ENCODE peak calls at places on chromosomes 2 and 18, in eight cellular contexts. One of them, this sample, is unnamed.

GRCh38 chr2:157592983-157593382 is 35.7 kb downstream of the ACVR1C start:
- DNase-seq in BJ: peak; percentile 0
- DNase-seq in GM23338: no peak
- DNase-seq in brain microvascular endothelial cell: peak; percentile 12
- DNase-seq in ovary: no peak
- DNase-seq in CD4-positive, alpha-beta T cell: no peak
- DNase-seq in foreskin fibroblast: no peak
- DNase-seq in lung: no peak
- DNase-seq in this sample: no peak

GRCh38 chr2:106009096-106009495 is 185.0 kb downstream of the UXS1 start:
- DNase-seq in BJ: no peak
- DNase-seq in GM23338: no peak
- DNase-seq in CD4-positive, alpha-beta T cell: no peak
- DNase-seq in lung: no peak
- DNase-seq in foreskin fibroblast: no peak
- DNase-seq in brain microvascular endothelial cell: no peak
- DNase-seq in ovary: no peak
- DNase-seq in this sample: no peak

GRCh38 chr18:42064109-42064508 is 109.1 kb downstream of the PIK3C3 start:
- DNase-seq in foreskin fibroblast: no peak
- DNase-seq in ovary: no peak
- DNase-seq in GM23338: no peak
- DNase-seq in lung: no peak
- DNase-seq in BJ: no peak
- DNase-seq in CD4-positive, alpha-beta T cell: no peak
- DNase-seq in brain microvascular endothelial cell: no peak
- DNase-seq in this sample: no peak

GRCh38 chr2:201855356-201855755 is 49.0 kb downstream of the CDK15 start:
- DNase-seq in CD4-positive, alpha-beta T cell: no peak
- DNase-seq in brain microvascular endothelial cell: no peak
- DNase-seq in GM23338: no peak
- DNase-seq in foreskin fibroblast: no peak
- DNase-seq in ovary: no peak
- DNase-seq in BJ: no peak
- DNase-seq in lung: no peak
- DNase-seq in this sample: no peak

GRCh38 chr2:231671617-231672350 is 36.5 kb upstream of the PTMA start:
- DNase-seq in ovary: no peak
- DNase-seq in GM23338: no peak
- DNase-seq in foreskin fibroblast: no peak
- DNase-seq in brain microvascular endothelial cell: no peak
- DNase-seq in BJ: no peak
- DNase-seq in lung: peak; percentile 58
- DNase-seq in CD4-positive, alpha-beta T cell: no peak
- DNase-seq in this sample: no peak

GRCh38 chr2:5967506-5967905 is 275.3 kb downstream of the SOX11 start:
- DNase-seq in brain microvascular endothelial cell: no peak
- DNase-seq in CD4-positive, alpha-beta T cell: no peak
- DNase-seq in lung: peak; percentile 6
- DNase-seq in GM23338: no peak
- DNase-seq in ovary: no peak
- DNase-seq in BJ: no peak
- DNase-seq in foreskin fibroblast: no peak
- DNase-seq in this sample: no peak

GRCh38 chr18:49139726-49140125 is 189.0 kb upstream of the SMAD7 start:
- DNase-seq in ovary: no peak
- DNase-seq in CD4-positive, alpha-beta T cell: no peak
- DNase-seq in foreskin fibroblast: no peak
- DNase-seq in BJ: no peak
- DNase-seq in lung: no peak
- DNase-seq in brain microvascular endothelial cell: no peak
- DNase-seq in GM23338: no peak
- DNase-seq in this sample: no peak

GRCh38 chr2:45390433-45390832 is 220.6 kb downstream of the SRBD1 start:
- DNase-seq in BJ: no peak
- DNase-seq in ovary: no peak
- DNase-seq in CD4-positive, alpha-beta T cell: no peak
- DNase-seq in foreskin fibroblast: no peak
- DNase-seq in brain microvascular endothelial cell: no peak
- DNase-seq in GM23338: peak; percentile 52
- DNase-seq in lung: no peak
- DNase-seq in this sample: no peak

GRCh38 chr2:217664761-217665160 is 338.0 kb downstream of the TNS1 start:
- DNase-seq in foreskin fibroblast: no peak
- DNase-seq in CD4-positive, alpha-beta T cell: no peak
- DNase-seq in BJ: no peak
- DNase-seq in GM23338: no peak
- DNase-seq in brain microvascular endothelial cell: no peak
- DNase-seq in lung: no peak
- DNase-seq in ovary: no peak
- DNase-seq in this sample: no peak

GRCh38 chr2:102484310-102485061 is 11.5 kb downstream of the SLC9A4 start:
- DNase-seq in BJ: no peak
- DNase-seq in GM23338: no peak
- DNase-seq in lung: no peak
- DNase-seq in foreskin fibroblast: no peak
- DNase-seq in brain microvascular endothelial cell: no peak
- DNase-seq in CD4-positive, alpha-beta T cell: no peak
- DNase-seq in ovary: no peak
- DNase-seq in this sample: no peak

GRCh38 chr2:155377178-155377780 is 678.8 kb downstream of the KCNJ3 start:
- DNase-seq in lung: no peak
- DNase-seq in brain microvascular endothelial cell: no peak
- DNase-seq in ovary: no peak
- DNase-seq in BJ: no peak
- DNase-seq in foreskin fibroblast: no peak
- DNase-seq in GM23338: peak; percentile 64
- DNase-seq in CD4-positive, alpha-beta T cell: no peak
- DNase-seq in this sample: no peak

GRCh38 chr18:58515175-58515574 is 113.7 kb downstream of the ALPK2 start:
- DNase-seq in lung: no peak
- DNase-seq in GM23338: no peak
- DNase-seq in brain microvascular endothelial cell: no peak
- DNase-seq in foreskin fibroblast: no peak
- DNase-seq in BJ: no peak
- DNase-seq in ovary: no peak
- DNase-seq in CD4-positive, alpha-beta T cell: no peak
- DNase-seq in this sample: no peak

GRCh38 chr18:29879763-29880162 is 1162.8 kb downstream of the DSC3 start:
- DNase-seq in CD4-positive, alpha-beta T cell: no peak
- DNase-seq in lung: no peak
- DNase-seq in foreskin fibroblast: no peak
- DNase-seq in ovary: no peak
- DNase-seq in BJ: no peak
- DNase-seq in brain microvascular endothelial cell: no peak
- DNase-seq in GM23338: peak; percentile 33
- DNase-seq in this sample: no peak

GRCh38 chr18:29873211-29873610 is 1169.3 kb downstream of the DSC3 start:
- DNase-seq in lung: no peak
- DNase-seq in CD4-positive, alpha-beta T cell: no peak
- DNase-seq in GM23338: no peak
- DNase-seq in brain microvascular endothelial cell: no peak
- DNase-seq in ovary: no peak
- DNase-seq in BJ: no peak
- DNase-seq in foreskin fibroblast: no peak
- DNase-seq in this sample: no peak

DNA sequence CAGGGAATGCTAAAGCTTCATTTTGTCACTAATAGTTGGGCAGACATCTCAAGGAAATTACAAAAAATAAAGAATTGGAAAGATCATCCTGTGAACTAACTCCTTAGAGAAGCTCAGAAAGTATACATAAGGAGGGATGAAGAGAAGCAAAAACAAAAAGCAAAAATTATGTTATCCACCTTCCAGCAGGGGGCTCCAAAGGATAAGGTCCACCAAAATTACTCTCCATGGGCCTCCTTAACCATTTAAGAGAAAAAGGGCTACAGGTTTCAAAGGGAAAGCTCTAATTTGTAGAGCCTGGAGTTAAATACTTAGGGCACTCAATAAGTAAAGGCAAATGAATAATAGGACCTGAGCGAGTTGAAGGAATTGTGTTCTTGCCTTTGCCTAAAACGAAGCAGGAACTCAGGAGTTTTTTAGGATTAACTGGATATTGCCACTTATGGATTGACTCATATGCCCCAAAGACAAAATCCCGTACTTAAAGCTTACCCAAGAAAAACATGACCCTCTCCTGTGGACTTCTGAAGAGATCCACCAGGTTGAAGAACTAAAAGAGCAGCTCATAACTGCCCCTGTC is 1167.9 kb downstream of the DSC3 start:
- DNase-seq in BJ: no peak
- DNase-seq in brain microvascular endothelial cell: no peak
- DNase-seq in ovary: no peak
- DNase-seq in CD4-positive, alpha-beta T cell: no peak
- DNase-seq in lung: no peak
- DNase-seq in foreskin fibroblast: no peak
- DNase-seq in GM23338: peak; percentile 78
- DNase-seq in this sample: peak; percentile 29
- TF ChIP-seq CTCF in BJ: peak; percentile 35
- TF ChIP-seq CTCF in brain microvascular endothelial cell: peak; percentile 58
- TF ChIP-seq CTCF in ovary: no peak
- TF ChIP-seq CTCF in CD4-positive, alpha-beta T cell: no peak
- TF ChIP-seq CTCF in lung: no peak
- TF ChIP-seq CTCF in foreskin fibroblast: peak; percentile 26
- TF ChIP-seq CTCF in GM23338: peak; percentile 71
- TF ChIP-seq CTCF in this sample: peak; percentile 75

DNA sequence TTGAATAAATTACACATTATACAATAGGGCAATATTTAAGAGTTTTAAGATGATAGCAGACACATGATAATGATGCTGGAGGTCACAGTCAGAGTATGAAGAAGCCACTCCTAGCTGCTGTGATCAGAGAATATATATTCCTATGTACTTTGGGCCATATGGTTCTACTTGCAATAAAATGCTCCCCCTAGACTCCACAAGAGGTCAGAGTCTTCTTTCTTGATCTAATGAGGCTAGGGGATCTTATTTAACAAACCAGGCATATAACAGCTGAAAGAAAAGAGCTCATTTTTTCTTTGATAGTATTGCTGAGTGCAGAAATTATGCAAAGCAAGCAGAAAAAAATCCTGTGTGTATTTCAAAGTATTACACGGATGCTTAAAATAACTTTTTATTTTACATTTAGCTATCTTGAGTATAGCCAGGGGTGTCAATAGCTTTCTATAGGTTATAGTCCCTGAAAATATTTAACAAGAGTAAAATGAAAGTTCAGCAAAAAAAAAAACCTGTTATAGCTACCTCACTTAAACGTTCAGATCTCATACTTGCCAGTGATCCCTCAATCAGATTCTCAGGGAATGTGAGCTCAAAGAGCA is 748.7 kb upstream of the CHAC2 start:
- DNase-seq in lung: no peak
- DNase-seq in GM23338: peak; percentile 47
- DNase-seq in CD4-positive, alpha-beta T cell: no peak
- DNase-seq in brain microvascular endothelial cell: no peak
- DNase-seq in ovary: no peak
- DNase-seq in foreskin fibroblast: no peak
- DNase-seq in BJ: no peak
- DNase-seq in this sample: no peak
- TF ChIP-seq CTCF in lung: no peak
- TF ChIP-seq CTCF in GM23338: peak; percentile 62
- TF ChIP-seq CTCF in CD4-positive, alpha-beta T cell: no peak
- TF ChIP-seq CTCF in brain microvascular endothelial cell: peak; percentile 46
- TF ChIP-seq CTCF in ovary: no peak
- TF ChIP-seq CTCF in foreskin fibroblast: peak; percentile 4
- TF ChIP-seq CTCF in BJ: peak; percentile 17
- TF ChIP-seq CTCF in this sample: peak; percentile 30

GRCh38 chr2:190328748-190329147 is 9.1 kb upstream of the HIBCH start:
- DNase-seq in CD4-positive, alpha-beta T cell: no peak
- DNase-seq in GM23338: peak; percentile 4
- DNase-seq in BJ: no peak
- DNase-seq in ovary: no peak
- DNase-seq in foreskin fibroblast: no peak
- DNase-seq in lung: no peak
- DNase-seq in brain microvascular endothelial cell: no peak
- DNase-seq in this sample: no peak
- TF ChIP-seq CTCF in CD4-positive, alpha-beta T cell: no peak
- TF ChIP-seq CTCF in GM23338: peak; percentile 27
- TF ChIP-seq CTCF in BJ: no peak
- TF ChIP-seq CTCF in ovary: no peak
- TF ChIP-seq CTCF in foreskin fibroblast: no peak
- TF ChIP-seq CTCF in lung: no peak
- TF ChIP-seq CTCF in brain microvascular endothelial cell: no peak
- TF ChIP-seq CTCF in this sample: no peak

DNA sequence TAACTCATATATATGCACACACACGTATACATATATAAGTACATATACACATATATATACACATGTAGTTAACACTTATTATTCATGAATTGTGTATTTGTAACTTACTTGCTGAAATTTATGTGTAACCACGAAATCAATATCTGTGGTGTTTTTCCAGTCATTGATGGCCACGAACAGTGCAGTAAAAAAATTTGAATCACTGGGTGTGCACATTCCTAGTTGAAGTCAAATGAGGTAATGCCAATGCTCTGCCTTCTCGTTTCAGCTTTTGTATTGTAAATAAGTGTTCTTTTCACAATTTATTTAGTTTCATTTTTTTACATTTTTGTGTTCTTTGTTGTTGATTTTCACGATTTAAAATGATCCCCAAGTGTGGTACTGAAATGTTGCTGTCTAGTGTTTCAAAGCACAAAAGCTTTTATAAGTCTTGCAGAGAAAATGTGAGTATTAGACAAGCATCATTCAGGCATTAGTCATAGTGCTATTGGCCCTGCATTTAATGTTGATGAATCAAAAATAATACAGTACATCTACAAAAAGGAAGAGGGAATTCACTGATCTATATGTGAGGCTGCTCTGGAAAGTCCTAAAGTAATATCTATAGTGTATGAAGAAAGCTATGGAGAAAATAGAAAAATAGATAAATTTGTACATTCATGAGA is 419.0 kb downstream of the DSC3 start:
- DNase-seq in CD4-positive, alpha-beta T cell: no peak
- DNase-seq in foreskin fibroblast: no peak
- DNase-seq in ovary: no peak
- DNase-seq in lung: no peak
- DNase-seq in BJ: no peak
- DNase-seq in brain microvascular endothelial cell: no peak
- DNase-seq in GM23338: no peak
- DNase-seq in this sample: no peak
- TF ChIP-seq CTCF in CD4-positive, alpha-beta T cell: no peak
- TF ChIP-seq CTCF in foreskin fibroblast: no peak
- TF ChIP-seq CTCF in ovary: no peak
- TF ChIP-seq CTCF in lung: no peak
- TF ChIP-seq CTCF in BJ: no peak
- TF ChIP-seq CTCF in brain microvascular endothelial cell: no peak
- TF ChIP-seq CTCF in GM23338: no peak
- TF ChIP-seq CTCF in this sample: no peak